ENCODE peak calls at places on chromosomes 16 and 17, in eight cellular contexts. O is GM12878, K is thyroid gland, Q is tibial artery, N is AG04450, B is lower leg skin, Z is spleen, V is choroid plexus epithelial cell. S is an unnamed sample.

GRCh38 chr16:67406628-67407027 is 9.6 kb downstream of the ZDHHC1 start:
- DNase-seq in O (no peak), K (no peak), Q (no peak), N (peak; percentile 57), B (no peak), Z (no peak), V (peak; percentile 83), S (peak; percentile 71)

GRCh38 chr16:50497592-50497991 is 50.6 kb upstream of the NKD1 start:
- DNase-seq in O (no peak), K (no peak), Q (no peak), N (no peak), B (peak; percentile 53), Z (no peak), V (peak; percentile 43), S (peak; percentile 24)

GRCh38 chr17:36899250-36900129 is 37.8 kb upstream of the LHX1 start:
- DNase-seq in O (no peak), K (no peak), Q (no peak), N (no peak), B (no peak), Z (no peak), V (no peak), S (no peak)

GRCh38 chr16:6682142-6682811 is 650.4 kb upstream of the RBFOX1 start:
- DNase-seq in O (no peak), K (peak; percentile 60), Q (no peak), N (no peak), B (peak; percentile 76), Z (no peak), V (no peak), S (no peak)

GRCh38 chr17:933168-934083 is 46.1 kb downstream of the NXN start:
- DNase-seq in O (no peak), K (peak; percentile 77), Q (no peak), N (peak; percentile 96), B (no peak), Z (no peak), V (peak; percentile 93), S (peak; percentile 95)

GRCh38 chr17:41654134-41654907 is 29.9 kb upstream of the KRT17 start:
- DNase-seq in O (no peak), K (peak; percentile 93), Q (no peak), N (no peak), B (peak; percentile 94), Z (peak; percentile 64), V (no peak), S (no peak)

GRCh38 chr17:50871898-50872297 is 5.7 kb upstream of the TOB1 start:
- DNase-seq in O (no peak), K (no peak), Q (no peak), N (no peak), B (no peak), Z (no peak), V (no peak), S (no peak)

GRCh38 chr16:48533931-48534330 is 76.0 kb downstream of the N4BP1 start:
- DNase-seq in O (no peak), K (no peak), Q (no peak), N (no peak), B (no peak), Z (no peak), V (no peak), S (no peak)

GRCh38 chr16:15650019-15650697 is at the start of gene NDE1:
- DNase-seq in O (no peak), K (peak; percentile 94), Q (peak; percentile 95), N (peak; percentile 56), B (peak; percentile 99), Z (peak; percentile 98), V (peak; percentile 88), S (peak; percentile 88)

DNA sequence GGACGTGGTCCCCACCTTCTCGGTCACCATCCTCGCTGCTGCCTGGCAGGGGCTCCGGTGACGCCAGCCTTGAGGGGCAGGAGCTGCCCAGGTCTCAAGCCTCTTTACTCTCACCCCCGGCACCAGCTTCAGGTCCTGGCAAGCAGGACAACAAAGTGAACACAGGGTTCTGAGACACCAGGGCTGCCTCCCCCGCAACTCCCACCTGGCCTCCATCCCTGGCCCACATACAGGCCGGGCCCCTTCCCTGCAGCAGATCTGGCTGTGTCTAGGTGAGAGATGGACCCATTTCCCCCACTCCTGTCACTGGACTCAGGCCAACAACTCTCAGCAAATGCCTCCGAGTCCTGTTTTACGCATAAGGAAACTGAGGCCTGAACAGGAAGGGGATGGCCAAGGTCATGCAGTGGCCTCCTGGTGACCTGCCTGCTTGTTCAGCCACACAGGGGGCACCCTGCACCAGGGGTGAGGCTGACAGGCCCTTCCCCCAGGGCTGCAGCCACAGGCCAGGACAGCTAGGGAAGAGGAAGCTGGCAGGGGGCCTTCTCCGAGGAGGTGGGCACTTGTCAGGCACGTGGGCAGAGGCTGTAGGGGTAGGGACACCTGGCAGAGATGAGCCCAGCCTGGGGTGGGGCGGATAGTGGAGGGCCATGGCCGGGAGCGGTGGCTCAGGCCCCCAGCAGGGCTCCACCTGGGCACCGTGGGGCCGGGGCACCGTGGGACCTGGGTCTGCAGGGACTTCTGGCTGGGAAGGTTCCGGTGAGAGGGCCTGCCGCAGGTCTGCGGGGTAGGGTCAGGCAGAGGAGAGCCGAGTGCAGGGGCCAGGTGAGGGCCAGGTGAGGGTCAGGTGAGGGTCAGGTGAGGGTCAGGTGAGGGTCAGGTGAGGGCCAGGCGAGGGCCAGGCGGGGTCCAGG is 46.7 kb upstream of the PVALEF start:
- DNase-seq in O (no peak), K (no peak), Q (no peak), N (no peak), B (no peak), Z (no peak), V (no peak), S (no peak)
- H3K4me3 ChIP-seq in O (no peak overlapping the region), K (no peak overlapping the region), Q (peak overlapping the region; percentile 22), N (peak overlapping the region; percentile 68), B (no peak overlapping the region), Z (no peak overlapping the region), V (peak overlapping the region; percentile 52), S (peak overlapping the region; percentile 53)

DNA sequence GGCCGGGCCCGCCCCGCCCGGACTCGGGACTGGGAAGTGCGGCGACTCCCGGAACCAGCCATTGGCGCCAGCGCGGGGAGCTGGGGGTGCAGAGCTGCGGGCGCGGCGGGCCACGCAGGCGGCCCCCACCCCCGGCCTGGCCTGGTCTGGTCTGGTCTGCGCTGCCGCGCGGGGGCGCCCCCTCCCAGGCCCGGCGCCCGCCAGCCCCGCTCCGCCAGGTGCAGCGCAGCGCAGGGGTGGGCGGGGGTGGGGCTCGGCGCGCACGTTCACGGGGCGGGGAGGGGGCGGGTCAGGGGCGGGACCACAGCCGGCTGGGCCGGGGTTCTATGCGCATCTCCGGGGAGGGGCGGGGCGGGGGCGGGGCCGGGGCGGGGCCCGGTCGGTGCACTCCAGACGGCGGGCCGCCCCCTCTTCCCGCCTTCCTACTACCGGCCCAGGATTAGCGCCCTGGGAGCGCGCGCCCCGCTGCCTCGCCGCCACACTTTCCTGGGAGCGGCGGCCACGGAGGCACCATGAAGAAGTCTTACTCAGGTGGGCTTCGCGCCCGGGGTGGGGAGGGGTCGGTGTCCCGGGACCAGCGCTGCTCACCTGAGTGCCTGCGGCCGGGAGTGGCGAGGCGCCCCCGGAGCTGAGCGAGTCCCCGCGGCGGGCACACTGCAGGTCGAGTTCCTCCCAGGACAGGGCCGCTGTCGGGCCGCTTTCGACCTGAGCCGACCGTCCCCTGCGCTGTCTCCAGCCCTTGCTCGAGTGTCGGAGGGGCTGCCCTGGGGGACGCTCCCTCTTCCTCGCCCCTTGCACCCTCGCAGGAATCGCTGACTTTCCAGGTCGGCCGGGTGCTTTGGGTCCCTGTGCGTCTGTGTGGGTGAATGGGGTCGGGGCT is 140.5 kb downstream of the SEC14L1 start:
- DNase-seq in O (no peak), K (peak; percentile 69), Q (no peak), N (no peak), B (no peak), Z (peak; percentile 90), V (no peak), S (peak; percentile 49)
- TF ChIP-seq CTCF in O (peak; percentile 24), K (no peak), Q (no peak), N (no peak), B (no peak), Z (no peak), V (no peak), S (no peak)

GRCh38 chr17:79482719-79483118 is 128.1 kb downstream of the RBFOX3 start:
- DNase-seq in O (no peak), K (no peak), Q (no peak), N (no peak), B (no peak), Z (no peak), V (no peak), S (no peak)

GRCh38 chr17:79483122-79483521 is 127.7 kb downstream of the RBFOX3 start:
- DNase-seq in O (no peak), K (no peak), Q (no peak), N (no peak), B (no peak), Z (no peak), V (no peak), S (no peak)

GRCh38 chr17:79484600-79485398 is 126.1 kb downstream of the RBFOX3 start:
- DNase-seq in O (no peak), K (no peak), Q (no peak), N (no peak), B (no peak), Z (no peak), V (no peak), S (no peak)

GRCh38 chr17:79485399-79485985 is 125.4 kb downstream of the RBFOX3 start:
- DNase-seq in O (no peak), K (no peak), Q (no peak), N (no peak), B (no peak), Z (no peak), V (no peak), S (no peak)

DNA sequence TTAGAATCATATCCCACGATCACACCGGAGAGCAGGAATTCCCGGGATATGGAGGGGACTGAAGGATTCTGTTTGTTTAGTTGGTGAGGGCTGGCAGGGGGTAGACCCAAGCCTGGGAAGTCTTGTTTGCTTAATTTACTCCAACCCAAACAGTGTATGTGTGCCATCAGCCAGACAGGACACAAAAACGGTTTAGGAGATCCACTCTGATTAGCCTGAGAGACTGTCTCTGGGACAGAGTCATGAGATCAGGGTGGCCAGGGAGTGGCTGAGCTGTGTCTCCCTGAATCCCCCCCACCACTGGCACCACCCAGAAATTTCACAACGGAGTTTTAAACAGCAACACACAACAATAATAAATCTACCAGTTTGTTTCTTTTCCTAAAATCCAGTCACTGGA is 127.0 kb downstream of the RBFOX3 start:
- DNase-seq in O (no peak), K (no peak), Q (no peak), N (no peak), B (no peak), Z (no peak), V (no peak), S (no peak)
- H3K4me3 ChIP-seq in O (no peak overlapping the region), K (no peak overlapping the region), Q (no peak overlapping the region), N (no peak overlapping the region), B (no peak overlapping the region), Z (no peak overlapping the region), V (no peak overlapping the region), S (no peak overlapping the region)

DNA sequence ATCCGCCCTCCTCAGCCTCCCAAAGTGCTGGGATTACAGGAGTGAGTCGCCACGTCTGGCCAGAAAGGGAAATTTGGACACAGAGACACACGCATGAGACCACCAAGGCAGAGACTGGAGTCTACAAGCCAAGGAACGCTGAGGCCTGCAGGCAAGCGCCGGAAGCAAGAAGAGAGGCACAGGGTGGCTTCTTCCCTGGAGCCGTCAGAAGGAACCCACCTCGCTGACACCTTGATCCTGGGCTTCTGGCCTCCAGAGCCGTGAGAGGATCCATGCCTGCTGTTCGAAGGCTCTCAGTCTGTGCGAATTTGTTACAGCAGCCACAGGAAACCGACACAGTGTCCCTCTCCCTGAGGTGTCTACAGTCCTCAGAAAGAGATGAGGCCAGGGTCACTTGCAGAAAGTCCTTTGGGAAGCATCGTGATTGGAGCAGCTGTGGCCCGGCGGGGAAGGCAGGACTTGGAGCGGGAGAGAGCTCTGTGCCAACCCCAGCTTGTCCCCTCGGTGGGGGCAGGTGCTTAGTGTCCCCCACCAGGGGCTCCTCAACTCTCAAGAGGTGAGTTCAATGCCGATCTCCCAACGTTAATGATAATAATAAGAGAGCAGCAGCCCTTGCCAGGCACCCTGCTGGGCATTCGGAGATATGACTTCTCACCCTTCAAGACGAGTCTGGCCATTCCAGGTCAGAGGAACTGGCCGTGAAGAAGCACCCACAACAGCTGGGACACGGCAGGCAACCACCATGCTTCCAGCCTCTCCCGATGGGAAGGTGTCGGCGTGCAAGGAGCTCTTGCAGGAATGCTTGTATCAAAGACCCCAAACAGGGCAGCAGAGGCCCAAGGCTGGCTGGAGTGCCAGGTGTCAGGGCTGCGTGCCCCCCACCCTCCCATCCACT is 68.4 kb upstream of the TNRC6C start:
- DNase-seq in O (no peak), K (no peak), Q (no peak), N (no peak), B (no peak), Z (peak; percentile 71), V (no peak), S (no peak)
- TF ChIP-seq CTCF in O (no peak), K (no peak), Q (no peak), N (no peak), B (no peak), Z (no peak), V (no peak), S (no peak)

S was measured in fibroblast of pulmonary artery.